ENCODE peak calls at places on chromosome 19, in four cellular contexts. Y, C, V and W are unnamed samples.

GRCh38 chr19:30968210-30968609 is 381.0 kb downstream of the TSHZ3 start:
- DNase-seq in Y (no peak), C (no peak), V (no peak), W (no peak)

GRCh38 chr19:52231154-52231565 is 38.2 kb upstream of the ZNF766 start:
- DNase-seq in C (no peak), V (no peak), Y (peak), W (peak)

GRCh38 chr19:55258476-55258827 is 365 bp downstream of the PPP6R1 start:
- DNase-seq in C (no peak), Y (no peak), V (peak), W (no peak)

GRCh38 chr19:35313614-35314013 is 15.4 kb upstream of the CD22 start:
- DNase-seq in Y (no peak), C (no peak), V (no peak), W (no peak)

GRCh38 chr19:1645299-1645698 is 7.1 kb downstream of the TCF3 start:
- DNase-seq in Y (no peak), C (no peak), V (no peak), W (no peak)

GRCh38 chr19:38842439-38843174 is 7.2 kb downstream of the HNRNPL start:
- DNase-seq in V (no peak), C (no peak), Y (no peak), W (no peak)

GRCh38 chr19:10749435-10750384 is 31.8 kb downstream of the DNM2 start:
- DNase-seq in Y (no peak), V (no peak), C (no peak), W (no peak)

GRCh38 chr19:1780272-1780957 is 27.1 kb downstream of the ONECUT3 start:
- DNase-seq in C (no peak), V (no peak), Y (no peak), W (peak)

GRCh38 chr19:5122671-5123409 is 153.9 kb downstream of the KDM4B start:
- DNase-seq in Y (no peak), C (no peak), V (no peak), W (no peak)

GRCh38 chr19:14406645-14407331 is 12.4 kb downstream of the DDX39A start:
- DNase-seq in Y (no peak), V (no peak), C (no peak), W (no peak)

GRCh38 chr19:43476606-43477005 is 11.2 kb upstream of the LYPD3 start:
- DNase-seq in C (no peak), Y (no peak), V (no peak), W (peak)

DNA sequence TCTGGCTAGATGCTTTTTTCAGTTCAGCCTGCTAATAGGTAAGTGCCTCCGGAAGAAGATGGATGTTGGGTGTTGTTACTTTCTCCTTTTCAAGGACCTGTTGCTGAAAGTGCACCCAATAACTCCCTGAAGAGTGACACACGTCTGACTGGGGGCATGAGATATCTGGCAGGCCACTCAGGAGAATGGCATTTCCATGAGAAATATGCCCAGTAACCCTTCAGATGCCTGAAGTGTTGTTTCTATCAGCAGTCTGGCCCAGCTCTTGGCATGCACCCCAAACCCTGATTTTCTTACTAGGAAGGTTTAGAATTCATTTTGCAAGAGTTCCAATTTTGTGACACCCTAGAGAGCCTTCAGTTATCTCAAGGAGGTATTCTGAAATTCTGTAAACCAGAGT is 71.5 kb downstream of the ARHGAP35 start:
- DNase-seq in V (no peak), C (no peak), Y (no peak), W (peak)
- TF ChIP-seq CTCF in V (no peak), C (no peak), Y (no peak), W (no peak)

GRCh38 chr19:7327802-7328201 is 20.9 kb upstream of the ARHGEF18 start:
- DNase-seq in Y (no peak), V (no peak), C (no peak), W (no peak)

GRCh38 chr19:7331446-7331845 is 17.3 kb upstream of the ARHGEF18 start:
- DNase-seq in V (no peak), C (no peak), Y (no peak), W (no peak)

GRCh38 chr19:7326105-7326877 is 22.4 kb upstream of the ARHGEF18 start:
- DNase-seq in C (no peak), V (no peak), Y (no peak), W (no peak)

GRCh38 chr19:7333198-7334118 is 15.3 kb upstream of the ARHGEF18 start:
- DNase-seq in V (no peak), Y (no peak), C (no peak), W (no peak)

DNA sequence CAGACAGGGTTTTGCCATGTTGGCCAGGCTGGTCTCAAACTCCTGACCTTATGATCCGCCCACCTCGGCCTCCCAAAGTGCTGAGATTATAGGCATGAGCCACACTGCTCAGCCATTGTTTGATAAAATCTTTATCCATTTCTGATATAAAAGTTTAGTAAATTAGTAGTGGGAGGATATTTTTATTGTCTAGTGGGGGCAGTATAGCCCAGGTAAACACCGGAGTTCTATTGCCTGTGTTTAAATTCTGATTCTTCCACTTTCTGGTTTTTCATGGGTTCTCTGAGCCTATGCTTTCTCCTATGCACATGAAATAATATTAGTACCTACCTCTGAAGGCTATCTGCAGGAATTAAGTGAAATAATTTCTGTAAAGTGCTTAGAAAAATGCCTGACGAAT is 20.1 kb upstream of the ARHGEF18 start:
- DNase-seq in V (no peak), C (no peak), Y (no peak), W (no peak)
- TF ChIP-seq CTCF in V (no peak), C (no peak), Y (peak), W (no peak)

GRCh38 chr19:13100871-13101589 is 1.6 kb downstream of the LYL1 start:
- DNase-seq in C (no peak), Y (no peak), V (no peak), W (no peak)

GRCh38 chr19:13098291-13099072 is 4.2 kb downstream of the LYL1 start:
- DNase-seq in C (peak), V (no peak), Y (no peak), W (no peak)

GRCh38 chr19:13097331-13098258 is 5.1 kb downstream of the LYL1 start:
- DNase-seq in V (no peak), C (peak), Y (no peak), W (no peak)

GRCh38 chr19:13100031-13100588 is 2.5 kb downstream of the LYL1 start:
- DNase-seq in Y (no peak), V (no peak), C (no peak), W (peak)

DNA sequence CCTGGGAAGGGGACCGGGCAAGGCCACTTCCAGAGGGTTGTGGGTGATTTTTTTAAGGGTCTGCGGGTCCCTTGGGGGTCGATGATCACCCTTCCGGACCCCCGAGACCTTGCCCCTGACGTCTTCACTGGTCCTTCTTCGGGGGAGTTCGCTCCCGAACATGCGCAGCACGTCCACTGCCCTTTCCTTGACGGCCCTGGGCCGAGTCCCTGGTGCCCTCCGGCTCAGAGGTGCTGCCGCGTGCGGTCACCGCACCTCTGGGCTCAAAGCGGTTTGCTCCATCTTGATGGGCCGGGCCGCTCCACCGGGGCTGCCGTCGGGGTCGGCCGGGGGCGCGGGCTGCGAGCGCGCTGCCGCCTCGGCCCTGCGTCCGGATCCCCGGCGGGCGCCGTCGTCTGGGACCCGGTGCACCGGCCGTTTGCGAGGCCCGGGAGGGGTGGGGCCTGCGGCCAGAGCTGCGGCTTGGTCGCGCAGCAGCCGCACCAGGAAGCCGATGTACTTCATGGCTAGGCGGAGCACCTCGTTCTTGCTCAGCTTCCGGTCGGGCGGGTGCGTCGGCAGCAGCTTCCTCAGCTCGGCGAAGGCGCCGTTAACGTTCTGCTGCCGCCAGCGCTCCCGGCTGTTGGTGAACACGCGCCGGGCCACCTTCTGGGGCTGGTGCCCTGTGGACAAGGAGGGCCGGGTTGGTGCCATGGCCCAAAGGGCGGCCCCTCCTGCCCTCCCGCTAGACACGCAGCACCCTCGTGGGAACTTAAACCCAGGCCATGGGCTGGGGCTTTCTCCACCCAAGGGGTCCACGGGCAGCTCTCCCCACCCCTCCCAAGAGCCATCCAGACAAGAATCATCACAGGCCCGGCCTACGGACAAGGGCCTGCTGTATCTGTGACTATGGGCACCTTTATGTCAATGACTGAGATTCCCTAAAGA is 3.3 kb downstream of the LYL1 start:
- DNase-seq in V (no peak), Y (no peak), C (peak), W (peak)
- TF ChIP-seq CTCF in V (no peak), Y (no peak), C (no peak), W (no peak)

GRCh38 chr19:18444513-18444912 is 6.6 kb upstream of the ISYNA1 start:
- DNase-seq in C (no peak), Y (no peak), V (no peak), W (no peak)

GRCh38 chr19:18445252-18445948 is 7.5 kb upstream of the ISYNA1 start:
- DNase-seq in Y (no peak), V (no peak), C (no peak), W (no peak)

GRCh38 chr19:18449552-18449951 is 11.6 kb upstream of the ISYNA1 start:
- DNase-seq in C (peak), V (no peak), Y (no peak), W (no peak)

GRCh38 chr19:18446145-18446810 is 8.3 kb upstream of the ISYNA1 start:
- DNase-seq in C (no peak), Y (no peak), V (no peak), W (no peak)

GRCh38 chr19:18446811-18447359 is 9.0 kb upstream of the ISYNA1 start:
- DNase-seq in V (no peak), C (peak), Y (no peak), W (no peak)
- TF ChIP-seq CTCF in V (no peak), C (no peak), Y (no peak), W (no peak)

DNA sequence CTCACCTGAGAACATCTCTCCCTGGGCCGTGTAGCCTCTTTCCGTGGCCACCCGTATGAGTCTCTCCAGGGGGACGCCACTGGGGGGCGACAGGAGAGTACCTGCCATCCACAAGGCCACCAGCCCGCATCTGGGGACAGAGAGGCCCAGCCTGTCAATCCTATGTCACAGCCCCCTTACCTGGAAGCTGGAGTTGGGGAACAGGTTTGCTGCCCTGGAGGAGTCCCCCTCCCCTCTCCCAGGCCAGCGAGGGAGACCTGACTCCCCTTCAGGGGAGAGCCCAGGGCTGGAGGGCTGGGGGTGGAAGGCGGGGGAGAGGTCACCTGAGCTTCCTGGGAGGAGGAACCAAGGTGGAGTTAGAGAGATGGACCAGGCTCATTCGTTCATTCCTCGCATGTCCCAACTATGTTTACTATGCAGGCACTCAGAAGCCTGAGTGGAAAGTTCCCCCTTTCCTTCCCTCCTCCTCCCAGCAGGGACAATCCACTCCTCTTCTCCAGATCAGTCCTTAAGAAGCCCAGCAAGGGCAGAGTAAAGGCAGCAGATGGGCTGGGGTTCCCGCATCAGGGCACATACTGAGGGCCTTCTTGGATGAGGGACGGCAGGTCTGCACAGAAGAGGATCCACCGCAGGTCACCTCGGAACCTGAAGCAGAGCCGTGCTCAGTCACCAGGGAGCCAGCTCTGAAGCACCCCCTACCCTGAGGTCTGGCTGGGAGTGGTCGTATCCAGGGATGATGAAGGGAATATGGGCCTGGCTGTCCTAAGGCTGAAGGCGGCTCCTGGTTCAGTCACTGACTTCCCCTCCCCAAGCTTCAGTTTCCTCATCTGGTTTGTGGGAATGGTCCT is 5.5 kb downstream of the ACTMAP start:
- DNase-seq in C (no peak), V (no peak), Y (no peak), W (no peak)
- TF ChIP-seq CTCF in C (no peak), V (no peak), Y (peak), W (peak)

GRCh38 chr19:54009440-54009839 is 18.0 kb downstream of the CACNG6 start:
- DNase-seq in V (no peak), Y (no peak), C (no peak), W (no peak)

GRCh38 chr19:54014920-54015560 is 23.6 kb downstream of the CACNG6 start:
- DNase-seq in C (no peak), V (no peak), Y (no peak), W (no peak)

GRCh38 chr19:54011507-54012211 is 20.2 kb downstream of the CACNG6 start:
- DNase-seq in Y (no peak), V (no peak), C (no peak), W (no peak)

GRCh38 chr19:54013866-54014265 is 22.4 kb downstream of the CACNG6 start:
- DNase-seq in V (no peak), C (no peak), Y (no peak), W (no peak)

DNA sequence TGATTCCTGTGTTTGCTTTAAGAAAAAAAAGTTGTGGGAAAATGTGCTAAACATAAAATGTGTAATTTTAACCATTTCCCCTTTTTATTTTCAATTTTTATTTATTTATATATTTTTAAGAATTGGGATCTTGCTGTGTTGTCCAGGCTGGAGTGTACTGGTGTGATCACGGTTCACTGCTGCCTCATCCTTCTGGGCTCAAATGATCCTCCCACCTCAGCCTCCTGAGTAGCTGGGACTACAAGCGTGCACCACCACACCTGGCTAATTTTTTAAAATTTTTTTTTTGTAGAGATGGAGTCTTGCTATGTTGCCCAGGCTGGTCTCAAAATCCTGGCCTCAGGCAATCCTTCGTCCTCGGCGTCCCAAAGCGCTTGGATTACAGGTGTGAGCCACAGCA is 19.0 kb downstream of the CACNG6 start:
- DNase-seq in Y (no peak), C (no peak), V (no peak), W (no peak)
- TF ChIP-seq CTCF in Y (no peak), C (no peak), V (no peak), W (no peak)

GRCh38 chr19:16586477-16586871 is 14.3 kb upstream of the SLC35E1 start:
- DNase-seq in Y (no peak), C (no peak), V (no peak), W (no peak)
- TF ChIP-seq CTCF in Y (no peak), C (no peak), V (no peak), W (no peak)

GRCh38 chr19:48333467-48334384 is 8.4 kb downstream of the EMP3 start:
- DNase-seq in Y (peak), V (peak), C (peak), W (peak)

GRCh38 chr19:48329167-48329891 is 4.0 kb downstream of the EMP3 start:
- DNase-seq in Y (peak), V (no peak), C (no peak), W (peak)

GRCh38 chr19:48332662-48333466 is 7.5 kb downstream of the EMP3 start:
- DNase-seq in Y (peak), V (peak), C (peak), W (peak)

GRCh38 chr19:48332351-48332661 is 7.0 kb downstream of the EMP3 start:
- DNase-seq in V (no peak), C (no peak), Y (no peak), W (no peak)

DNA sequence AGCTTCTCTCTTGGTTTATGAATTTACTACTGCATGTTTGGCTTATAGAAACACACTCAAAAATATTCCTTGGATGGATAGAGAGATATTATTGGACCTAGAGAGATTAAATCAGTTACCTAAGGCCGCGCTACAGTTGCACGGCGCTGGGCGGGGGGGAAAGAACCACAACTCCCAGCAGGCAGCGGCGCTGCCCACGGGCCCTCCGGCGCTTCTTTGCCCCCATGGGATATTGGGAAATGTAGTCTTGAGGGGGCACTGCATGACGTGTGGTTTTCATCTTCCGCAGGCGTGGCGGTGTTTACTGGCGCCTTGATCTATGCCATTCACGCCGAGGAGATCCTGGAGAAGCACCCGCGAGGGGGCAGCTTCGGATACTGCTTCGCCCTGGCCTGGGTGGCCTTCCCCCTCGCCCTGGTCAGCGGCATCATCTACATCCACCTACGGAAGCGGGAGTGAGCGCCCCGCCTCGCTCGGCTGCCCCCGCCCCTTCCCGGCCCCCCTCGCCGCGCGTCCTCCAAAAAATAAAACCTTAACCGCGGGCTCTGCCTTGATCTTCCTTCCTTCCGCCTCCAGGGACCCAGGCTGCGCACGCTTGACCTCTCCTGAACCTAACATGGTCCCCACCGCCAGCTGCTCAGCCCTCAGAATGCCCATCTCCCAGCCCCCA is 4.8 kb downstream of the EMP3 start:
- DNase-seq in Y (peak), V (peak), C (peak), W (no peak)
- TF ChIP-seq CTCF in Y (peak), V (no peak), C (no peak), W (no peak)